ENCODE peak calls at places on chromosomes 1 and 21, in nine cellular contexts. P is cardiac muscle cell, T is SJCRH30, O is heart left ventricle, C is mesendoderm, D is tibial artery, U is right cardiac atrium, K is Karpas-422, A is A549. V is an unnamed sample.

GRCh38 chr1:207240325-207241095 is 81.0 kb upstream of the CD55 start:
- DNase-seq in P (no peak), T (no peak), O (no peak), C (peak; percentile 87), D (no peak), U (no peak), K (no peak), A (peak; percentile 69), V (no peak)

GRCh38 chr1:170146861-170147260 is 1.1 kb downstream of the NTMT2 start:
- DNase-seq in P (no peak), T (no peak), O (no peak), C (no peak), D (no peak), U (no peak), K (no peak), A (no peak), V (no peak)

GRCh38 chr21:32844653-32845443 is 73.3 kb upstream of the PAXBP1 start:
- DNase-seq in P (no peak), T (peak; percentile 23), O (no peak), C (peak; percentile 16), D (no peak), U (no peak), K (no peak), A (peak; percentile 40), V (no peak)

GRCh38 chr21:44626673-44627143 is at the start of gene KRTAP10-9:
- DNase-seq in P (no peak), T (no peak), O (no peak), C (no peak), D (no peak), U (no peak), K (no peak), A (no peak), V (no peak)

GRCh38 chr21:44413566-44414290 is 41.6 kb upstream of the LRRC3 start:
- DNase-seq in P (no peak), T (no peak), O (no peak), C (no peak), D (peak; percentile 18), U (no peak), K (no peak), A (no peak), V (no peak)

GRCh38 chr1:238384381-238384780 is 493.7 kb upstream of the ZP4 start:
- DNase-seq in P (no peak), T (no peak), O (no peak), C (no peak), D (no peak), U (no peak), K (no peak), A (no peak), V (no peak)

GRCh38 chr1:33876970-33877680 is 13.2 kb downstream of the HMGB4 start:
- DNase-seq in P (no peak), T (no peak), O (peak; percentile 41), C (no peak), D (no peak), U (peak; percentile 53), K (no peak), A (no peak), V (no peak)

GRCh38 chr1:109959974-109960744 is 24.4 kb upstream of the AHCYL1 start:
- DNase-seq in P (peak; percentile 62), T (peak; percentile 18), O (no peak), C (peak; percentile 96), D (no peak), U (no peak), K (no peak), A (peak; percentile 96), V (no peak)

GRCh38 chr1:63255153-63255552 is 67.2 kb upstream of the FOXD3 start:
- DNase-seq in P (no peak), T (no peak), O (no peak), C (no peak), D (no peak), U (no peak), K (no peak), A (no peak), V (no peak)

GRCh38 chr1:20829531-20829930 is 42.4 kb upstream of the HP1BP3 start:
- DNase-seq in P (no peak), T (no peak), O (no peak), C (no peak), D (no peak), U (no peak), K (no peak), A (no peak), V (no peak)

GRCh38 chr1:19204665-19205266 is 5.3 kb downstream of the UBR4 start:
- DNase-seq in P (no peak), T (no peak), O (no peak), C (no peak), D (no peak), U (no peak), K (no peak), A (no peak), V (no peak)

GRCh38 chr1:153649867-153650235 is 8.7 kb upstream of the SNAPIN start:
- DNase-seq in P (no peak), T (no peak), O (peak; percentile 82), C (no peak), D (no peak), U (peak; percentile 45), K (no peak), A (no peak), V (no peak)

GRCh38 chr1:91160363-91161075 is 138.7 kb upstream of the ZNF644 start:
- DNase-seq in P (no peak), T (no peak), O (no peak), C (no peak), D (no peak), U (no peak), K (no peak), A (no peak), V (no peak)

GRCh38 chr1:68218485-68218884 is 13.8 kb downstream of the WLS start:
- DNase-seq in P (peak; percentile 31), T (no peak), O (peak; percentile 25), C (peak; percentile 96), D (no peak), U (no peak), K (no peak), A (no peak), V (no peak)

GRCh38 chr1:112703706-112704105 is 3.2 kb downstream of the RHOC start:
- DNase-seq in P (no peak), T (no peak), O (no peak), C (no peak), D (no peak), U (no peak), K (no peak), A (no peak), V (no peak)
- H3K4me1 ChIP-seq in P (peaks cover 40% of the 10 kb centered on the region), T (peaks cover 31% of the 10 kb centered on the region), O (peaks cover 51% of the 10 kb centered on the region), C (peaks cover 41% of the 10 kb centered on the region), D (peaks cover 16% of the 10 kb centered on the region), U (peaks cover 29% of the 10 kb centered on the region), K (peaks cover 40% of the 10 kb centered on the region), A (peaks cover 68% of the 10 kb centered on the region), V (peaks cover 45% of the 10 kb centered on the region)

GRCh38 chr21:45640888-45641479 is 2.5 kb upstream of the PCBP3 start:
- DNase-seq in P (peak; percentile 26), T (no peak), O (no peak), C (peak; percentile 76), D (no peak), U (peak; percentile 47), K (no peak), A (peak; percentile 30), V (peak; percentile 88)
- H3K4me1 ChIP-seq in P (peaks cover 8% of the 10 kb centered on the region), T (no peaks in the 10 kb centered on the region), O (no peaks in the 10 kb centered on the region), C (no peaks in the 10 kb centered on the region), D (no peaks in the 10 kb centered on the region), U (no peaks in the 10 kb centered on the region), K (peaks cover 14% of the 10 kb centered on the region), A (no peaks in the 10 kb centered on the region), V (peaks cover 35% of the 10 kb centered on the region)

GRCh38 chr1:150695561-150695960 is 1.4 kb downstream of the GOLPH3L start:
- DNase-seq in P (no peak), T (no peak), O (no peak), C (no peak), D (no peak), U (no peak), K (no peak), A (no peak), V (no peak)

GRCh38 chr1:150696590-150696989 is 364 bp downstream of the GOLPH3L start:
- DNase-seq in P (peak; percentile 4), T (no peak), O (no peak), C (peak; percentile 23), D (no peak), U (no peak), K (no peak), A (peak; percentile 12), V (no peak)

GRCh38 chr1:150688786-150689185 is 8.2 kb downstream of the GOLPH3L start:
- DNase-seq in P (no peak), T (no peak), O (no peak), C (no peak), D (no peak), U (no peak), K (no peak), A (no peak), V (no peak)

GRCh38 chr1:150696151-150696550 is 803 bp downstream of the GOLPH3L start:
- DNase-seq in P (no peak), T (no peak), O (no peak), C (peak; percentile 21), D (no peak), U (no peak), K (peak; percentile 44), A (peak; percentile 5), V (no peak)

GRCh38 chr1:150692720-150693119 is 4.2 kb downstream of the GOLPH3L start:
- DNase-seq in P (no peak), T (no peak), O (no peak), C (no peak), D (no peak), U (no peak), K (no peak), A (no peak), V (no peak)
- H3K4me1 ChIP-seq in P (peaks cover 8% of the 10 kb centered on the region), T (no peaks in the 10 kb centered on the region), O (peaks cover 4% of the 10 kb centered on the region), C (no peaks in the 10 kb centered on the region), D (no peaks in the 10 kb centered on the region), U (no peaks in the 10 kb centered on the region), K (peaks cover 23% of the 10 kb centered on the region), A (peaks cover 10% of the 10 kb centered on the region), V (peaks cover 3% of the 10 kb centered on the region)

GRCh38 chr1:156744786-156745419 is 4.0 kb upstream of the MRPL24 start:
- DNase-seq in P (no peak), T (no peak), O (no peak), C (no peak), D (no peak), U (no peak), K (peak; percentile 23), A (no peak), V (no peak)

GRCh38 chr1:156744344-156744743 is 3.5 kb upstream of the MRPL24 start:
- DNase-seq in P (no peak), T (no peak), O (no peak), C (no peak), D (no peak), U (no peak), K (peak; percentile 12), A (no peak), V (no peak)

GRCh38 chr1:156746716-156747631 is 4.5 kb downstream of the HDGF start:
- DNase-seq in P (peak; percentile 87), T (peak; percentile 93), O (peak; percentile 97), C (peak; percentile 98), D (peak; percentile 98), U (peak; percentile 98), K (peak; percentile 73), A (peak; percentile 95), V (peak; percentile 91)

GRCh38 chr1:156747737-156748669 is 3.5 kb downstream of the HDGF start:
- DNase-seq in P (peak; percentile 20), T (no peak), O (peak; percentile 55), C (peak; percentile 47), D (no peak), U (no peak), K (no peak), A (no peak), V (no peak)

DNA sequence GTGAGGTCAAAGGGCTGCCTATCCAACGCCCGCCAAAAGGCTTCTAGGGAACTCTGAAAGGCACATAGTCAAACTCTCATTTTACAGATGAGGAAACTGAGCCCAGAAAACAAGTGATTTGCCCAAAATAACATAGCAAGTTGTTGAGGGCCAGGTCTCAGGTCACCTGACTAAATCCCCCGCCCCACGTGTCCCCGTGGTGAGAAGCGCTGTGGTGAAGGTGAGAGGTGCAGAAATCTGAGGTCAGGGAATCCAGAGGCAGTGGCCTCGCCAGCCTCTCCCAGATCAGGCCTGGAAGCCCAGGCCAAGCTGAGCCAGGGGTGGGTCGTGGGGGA is 5.1 kb downstream of the HDGF start:
- DNase-seq in P (no peak), T (no peak), O (no peak), C (no peak), D (no peak), U (no peak), K (no peak), A (no peak), V (no peak)
- H3K4me1 ChIP-seq in P (peaks cover 34% of the 10 kb centered on the region), T (peaks cover 37% of the 10 kb centered on the region), O (peaks cover 36% of the 10 kb centered on the region), C (peaks cover 37% of the 10 kb centered on the region), D (no peaks in the 10 kb centered on the region), U (peaks cover 23% of the 10 kb centered on the region), K (peaks cover 61% of the 10 kb centered on the region), A (peaks cover 52% of the 10 kb centered on the region), V (peaks cover 27% of the 10 kb centered on the region)

V was measured in BE2C.